ENCODE peak calls at places on chromosome X, in seven cellular contexts. A, V, T, Z, U, S and Q are unnamed samples.

GRCh38 chrX:30607155-30607554 is 29.6 kb upstream of the TASL start:
- DNase-seq in A (no peak), V (no peak), T (no peak), Z (no peak), U (no peak), S (no peak), Q (no peak)

GRCh38 chrX:11629593-11630211 is 36.0 kb downstream of the ARHGAP6 start:
- DNase-seq in A (no peak), V (no peak), T (peak), Z (no peak), U (peak), S (peak), Q (no peak)

GRCh38 chrX:130047416-130047815 is 62.9 kb downstream of the ELF4 start:
- DNase-seq in A (no peak), V (no peak), T (no peak), Z (no peak), U (no peak), S (no peak), Q (no peak)

GRCh38 chrX:53073115-53073581 is 9.0 kb upstream of the TSPYL2 start:
- DNase-seq in A (no peak), V (peak), T (no peak), Z (no peak), U (no peak), S (no peak), Q (no peak)

GRCh38 chrX:105700316-105700715 is 122.0 kb upstream of the NRK start:
- DNase-seq in A (no peak), V (no peak), T (no peak), Z (no peak), U (no peak), S (no peak), Q (no peak)

GRCh38 chrX:65695849-65696248 is 28.4 kb downstream of the MSN start:
- DNase-seq in A (no peak), V (no peak), T (no peak), Z (no peak), U (no peak), S (no peak), Q (no peak)

GRCh38 chrX:144768540-144768939 is 478.8 kb upstream of the SPANXN1 start:
- DNase-seq in A (no peak), V (no peak), T (no peak), Z (no peak), U (no peak), S (no peak), Q (no peak)

GRCh38 chrX:146887020-146887419 is 72.5 kb upstream of the CXorf51A start:
- DNase-seq in A (no peak), V (no peak), T (no peak), Z (no peak), U (no peak), S (no peak), Q (no peak)

GRCh38 chrX:123167621-123168020 is 16.5 kb upstream of the GRIA3 start:
- DNase-seq in A (no peak), V (no peak), T (peak), Z (no peak), U (no peak), S (no peak), Q (no peak)

GRCh38 chrX:54182194-54182863 is 725 bp downstream of the FAM120C start:
- DNase-seq in A (peak), V (peak), T (peak), Z (peak), U (peak), S (peak), Q (peak)

GRCh38 chrX:153900806-153901752 is 3.4 kb upstream of the AVPR2 start:
- DNase-seq in A (peak), V (no peak), T (peak), Z (peak), U (peak), S (peak), Q (peak)

GRCh38 chrX:44432641-44433040 is 89.2 kb upstream of the EFHC2 start:
- DNase-seq in A (no peak), V (no peak), T (peak), Z (no peak), U (no peak), S (no peak), Q (no peak)

GRCh38 chrX:2371026-2371778 is 129.6 kb downstream of the DHRSX start:
- DNase-seq in A (no peak), V (no peak), T (no peak), Z (no peak), U (no peak), S (no peak), Q (no peak)

GRCh38 chrX:70398899-70399298 is 24.2 kb upstream of the GDPD2 start:
- DNase-seq in A (no peak), V (no peak), T (peak), Z (peak), U (no peak), S (no peak), Q (no peak)

GRCh38 chrX:131779313-131779712 is 235.4 kb downstream of the OR13H1 start:
- DNase-seq in A (no peak), V (peak), T (no peak), Z (no peak), U (no peak), S (no peak), Q (no peak)

GRCh38 chrX:10884246-10884645 is 226.9 kb upstream of the HCCS start:
- DNase-seq in A (no peak), V (no peak), T (peak), Z (no peak), U (no peak), S (no peak), Q (no peak)

GRCh38 chrX:23749576-23749975 is 6.5 kb upstream of the ACOT9 start:
- DNase-seq in A (no peak), V (no peak), T (peak), Z (no peak), U (no peak), S (no peak), Q (no peak)

GRCh38 chrX:117543885-117544284 is 572.7 kb downstream of the KLHL13 start:
- DNase-seq in A (no peak), V (no peak), T (no peak), Z (no peak), U (no peak), S (no peak), Q (no peak)

GRCh38 chrX:102517331-102517730 is 792 bp upstream of the TMSB15A start:
- DNase-seq in A (no peak), V (no peak), T (peak), Z (no peak), U (peak), S (no peak), Q (peak)

GRCh38 chrX:151098996-151099395 is 77.4 kb upstream of the GPR50 start:
- DNase-seq in A (no peak), V (no peak), T (no peak), Z (no peak), U (no peak), S (no peak), Q (no peak)

GRCh38 chrX:82092307-82092706 is 890.4 kb downstream of the SH3BGRL start:
- DNase-seq in A (no peak), V (no peak), T (no peak), Z (no peak), U (no peak), S (no peak), Q (no peak)

GRCh38 chrX:133394765-133395164 is 20.5 kb downstream of the GPC4 start:
- DNase-seq in A (no peak), V (no peak), T (no peak), Z (no peak), U (no peak), S (no peak), Q (no peak)

GRCh38 chrX:18194688-18195087 is 26.0 kb downstream of the BEND2 start:
- DNase-seq in A (no peak), V (no peak), T (no peak), Z (no peak), U (no peak), S (no peak), Q (no peak)